ENCODE peak calls at places on chromosomes 2 and 18, in seven cellular contexts. L is ovary, R is H54, W is HepG2, G is endothelial cell of umbilical vein, P is A549, A is transverse colon. D is an unnamed sample.

GRCh38 chr2:154437104-154437503 is 261.4 kb upstream of the KCNJ3 start:
- DNase-seq in L (no peak), R (no peak), W (no peak), G (no peak), P (no peak), A (no peak), D (no peak)

GRCh38 chr2:233349005-233349998 is 5.0 kb upstream of the DGKD start:
- DNase-seq in L (peak), R (no peak), W (peak), G (peak), P (no peak), A (peak), D (no peak)

GRCh38 chr2:46943881-46944798 is 28.5 kb upstream of the MCFD2 start:
- DNase-seq in L (no peak), R (no peak), W (no peak), G (no peak), P (no peak), A (no peak), D (no peak)

GRCh38 chr18:58088723-58089074 is 44.7 kb downstream of the NEDD4L start:
- DNase-seq in L (no peak), R (no peak), W (no peak), G (no peak), P (no peak), A (no peak), D (no peak)

GRCh38 chr18:79521806-79522205 is 126.1 kb downstream of the NFATC1 start:
- DNase-seq in L (no peak), R (no peak), W (no peak), G (no peak), P (no peak), A (no peak), D (peak)

GRCh38 chr2:195318440-195319111 is 338.4 kb upstream of the SLC39A10 start:
- DNase-seq in L (no peak), R (no peak), W (peak), G (peak), P (peak), A (peak), D (peak)

GRCh38 chr2:167480986-167481309 is 592.7 kb downstream of the XIRP2 start:
- DNase-seq in L (no peak), R (no peak), W (no peak), G (no peak), P (no peak), A (no peak), D (no peak)

GRCh38 chr18:32427084-32427933 is 43.4 kb downstream of the GAREM1 start:
- DNase-seq in L (no peak), R (no peak), W (peak), G (no peak), P (no peak), A (no peak), D (no peak)

GRCh38 chr2:149972039-149972438 is 384.5 kb upstream of the MMADHC start:
- DNase-seq in L (no peak), R (no peak), W (no peak), G (no peak), P (no peak), A (no peak), D (no peak)

GRCh38 chr18:424869-425138 is 75.7 kb downstream of the COLEC12 start:
- DNase-seq in L (no peak), R (no peak), W (no peak), G (no peak), P (no peak), A (no peak), D (no peak)

GRCh38 chr2:239339726-239340654 is 60.8 kb downstream of the HDAC4 start:
- DNase-seq in L (no peak), R (no peak), W (no peak), G (no peak), P (no peak), A (no peak), D (no peak)

GRCh38 chr2:119476301-119477117 is 44.9 kb downstream of the TMEM37 start:
- DNase-seq in L (peak), R (peak), W (peak), G (peak), P (peak), A (peak), D (peak)

GRCh38 chr2:202032841-202033316 is 776 bp upstream of the FZD7 start:
- DNase-seq in L (peak), R (peak), W (no peak), G (peak), P (peak), A (peak), D (peak)

GRCh38 chr2:86000938-86001312 is 104.8 kb downstream of the POLR1A start:
- DNase-seq in L (no peak), R (no peak), W (no peak), G (no peak), P (no peak), A (no peak), D (no peak)

GRCh38 chr2:216375288-216375687 is 3.0 kb upstream of the MARCHF4 start:
- DNase-seq in L (no peak), R (no peak), W (no peak), G (no peak), P (no peak), A (no peak), D (no peak)

GRCh38 chr2:179195146-179195545 is 69.5 kb downstream of the SESTD1 start:
- DNase-seq in L (no peak), R (no peak), W (no peak), G (no peak), P (no peak), A (no peak), D (no peak)

GRCh38 chr18:12420831-12421421 is 13.2 kb downstream of the PRELID3A start:
- DNase-seq in L (peak), R (no peak), W (peak), G (no peak), P (no peak), A (no peak), D (peak)

GRCh38 chr18:3040881-3041280 is 27.9 kb upstream of the LPIN2 start:
- DNase-seq in L (no peak), R (no peak), W (no peak), G (no peak), P (no peak), A (no peak), D (no peak)

GRCh38 chr2:214069254-214069653 is 341.6 kb upstream of the VWC2L start:
- DNase-seq in L (no peak), R (peak), W (peak), G (peak), P (peak), A (no peak), D (no peak)

GRCh38 chr2:231611273-231612198 is 18.9 kb downstream of the TEX44 start:
- DNase-seq in L (no peak), R (peak), W (peak), G (peak), P (peak), A (peak), D (peak)

GRCh38 chr2:100921685-100922161 is 80.4 kb upstream of the RPL31 start:
- DNase-seq in L (no peak), R (no peak), W (no peak), G (no peak), P (no peak), A (no peak), D (peak)

GRCh38 chr18:14768241-14768640 is 20.3 kb downstream of the ANKRD30B start:
- DNase-seq in L (no peak), R (no peak), W (no peak), G (no peak), P (no peak), A (no peak), D (no peak)

GRCh38 chr2:3617198-3617890 is 22.4 kb downstream of the COLEC11 start:
- DNase-seq in L (no peak), R (no peak), W (no peak), G (no peak), P (no peak), A (no peak), D (no peak)

GRCh38 chr2:47516496-47517104 is 113.6 kb downstream of the MSH2 start:
- DNase-seq in L (no peak), R (no peak), W (no peak), G (no peak), P (no peak), A (no peak), D (no peak)

GRCh38 chr2:9809064-9809356 is 34.3 kb upstream of the TAF1B start:
- DNase-seq in L (peak), R (no peak), W (no peak), G (no peak), P (no peak), A (peak), D (no peak)

GRCh38 chr2:241014224-241014623 is 15.8 kb downstream of the SNED1 start:
- DNase-seq in L (no peak), R (no peak), W (no peak), G (no peak), P (no peak), A (no peak), D (no peak)

GRCh38 chr2:218217366-218218309 is 649 bp downstream of the ARPC2 start:
- DNase-seq in L (peak), R (peak), W (peak), G (peak), P (peak), A (peak), D (peak)

DNA sequence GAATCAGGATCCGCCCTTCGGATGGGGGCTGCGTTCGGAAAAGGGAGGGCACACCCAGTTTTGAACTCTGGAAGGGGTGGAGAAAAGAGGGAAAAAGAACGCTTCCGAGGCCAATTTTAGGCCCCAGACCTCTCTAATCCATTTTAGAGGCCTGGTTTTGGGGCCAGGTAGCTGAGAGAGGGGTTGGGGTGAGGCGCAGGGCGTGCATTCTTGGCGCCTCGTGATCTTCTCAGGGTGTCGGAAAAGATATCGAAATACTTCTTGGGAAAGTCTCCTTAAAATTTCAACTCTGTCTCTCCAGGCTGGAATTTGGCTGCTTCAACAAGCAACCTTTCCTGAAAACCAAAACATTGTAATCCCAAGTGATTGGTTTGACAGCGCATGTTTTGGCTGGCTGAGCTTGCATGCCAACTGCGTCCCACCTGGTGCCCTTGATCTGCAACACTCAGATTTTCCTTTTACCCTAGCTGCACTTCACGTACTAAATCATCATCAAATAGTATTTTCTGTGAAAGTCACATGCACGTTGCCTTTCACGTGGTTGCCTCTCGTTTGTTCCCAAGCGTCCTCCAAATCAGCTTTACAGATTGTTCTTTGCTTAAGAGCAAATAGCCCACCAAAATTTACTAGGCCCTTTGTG is 884 bp upstream of the XPO1 start:
- DNase-seq in L (no peak), R (no peak), W (peak), G (peak), P (no peak), A (peak), D (peak)
- TF ChIP-seq POLR2A in L (no peak), R (no peak), W (no peak), G (no peak), P (no peak), A (no peak), D (no peak)

GRCh38 chr2:74441690-74442482 is at the start of gene RTKN:
- DNase-seq in L (peak), R (no peak), W (peak), G (no peak), P (no peak), A (peak), D (no peak)
- TF ChIP-seq POLR2A in L (no peak), R (no peak), W (peak), G (no peak), P (no peak), A (peak), D (no peak)

DNA sequence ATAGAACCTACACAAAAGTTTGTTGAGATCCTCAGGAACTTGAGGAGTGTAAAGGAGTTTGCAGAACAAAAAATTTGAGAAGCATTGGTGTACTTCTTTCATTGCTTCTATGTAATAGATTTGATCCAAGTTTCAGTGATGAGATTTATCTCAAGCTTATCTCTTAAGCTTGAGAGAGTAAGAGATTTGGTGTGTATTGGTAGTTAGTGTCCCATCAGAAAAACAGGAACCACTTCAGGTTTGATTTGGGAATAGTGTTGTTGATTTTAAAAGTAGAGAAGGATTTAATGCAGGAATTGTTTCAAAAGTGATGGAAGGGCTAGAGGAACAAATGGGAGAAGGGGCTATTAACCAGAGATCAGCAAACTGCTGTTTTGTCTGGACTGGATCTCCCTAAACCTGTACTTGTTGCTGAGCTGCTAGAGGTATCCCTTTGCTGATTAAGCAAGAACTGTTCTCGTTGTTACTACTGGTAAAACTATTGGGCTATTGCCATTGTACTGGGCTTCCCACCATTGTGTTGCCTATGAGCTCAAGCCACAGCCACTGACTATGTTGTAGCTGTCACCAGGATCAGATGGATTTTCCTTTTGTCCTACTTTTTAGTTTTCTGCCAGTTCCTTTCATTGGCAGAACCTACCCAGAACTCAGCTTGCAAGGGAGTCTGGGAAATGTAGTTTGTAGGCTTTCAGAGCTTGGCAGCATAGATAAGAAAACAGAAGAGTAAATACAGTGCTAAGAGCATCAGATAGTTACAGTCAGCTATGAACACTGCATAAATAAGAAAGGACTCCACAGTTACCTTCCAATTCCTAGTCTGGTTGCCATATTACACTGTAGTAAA is 39.3 kb downstream of the RAB10 start:
- DNase-seq in L (no peak), R (no peak), W (peak), G (peak), P (no peak), A (no peak), D (peak)
- TF ChIP-seq POLR2A in L (no peak), R (no peak), W (no peak), G (no peak), P (no peak), A (no peak), D (no peak)

GRCh38 chr2:68774569-68775271 is 40.1 kb downstream of the ARHGAP25 start:
- DNase-seq in L (peak), R (no peak), W (no peak), G (peak), P (no peak), A (peak), D (peak)
- TF ChIP-seq POLR2A in L (no peak), R (no peak), W (no peak), G (no peak), P (no peak), A (peak), D (no peak)

DNA sequence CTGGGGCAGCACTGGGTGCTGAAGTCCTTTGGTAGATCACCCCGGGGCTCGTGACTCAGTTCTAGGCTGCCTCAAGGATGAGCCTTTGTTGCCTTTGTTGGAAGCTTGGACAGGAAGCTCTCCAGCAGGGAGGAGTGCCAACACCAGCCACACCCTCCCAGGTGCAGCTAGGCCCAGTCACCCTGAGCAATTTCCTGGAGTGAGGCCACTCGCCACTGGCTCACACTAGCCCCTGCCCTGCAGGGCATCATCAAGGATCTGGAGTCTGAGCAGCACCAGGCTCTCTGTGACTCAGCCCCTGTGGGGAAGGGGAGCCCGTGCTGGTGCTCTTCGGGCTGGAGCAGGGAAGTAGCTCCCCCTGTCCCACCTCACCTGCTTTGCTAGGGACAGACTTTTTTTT is 6.7 kb upstream of the SDC1 start:
- DNase-seq in L (no peak), R (peak), W (peak), G (peak), P (peak), A (peak), D (no peak)
- TF ChIP-seq POLR2A in L (no peak), R (no peak), W (no peak), G (no peak), P (no peak), A (peak), D (no peak)

GRCh38 chr2:224586127-224586702 is 1.1 kb upstream of the CUL3 start:
- DNase-seq in L (no peak), R (no peak), W (no peak), G (no peak), P (no peak), A (no peak), D (peak)
- TF ChIP-seq POLR2A in L (no peak), R (no peak), W (no peak), G (no peak), P (no peak), A (no peak), D (peak)

D was measured in erythroblast.